ENCODE peak calls at places on chromosome 3, in nine cellular contexts. One of them, this sample, is unnamed.

GRCh38 chr3:60703956-60704736 is 547.1 kb downstream of the FHIT start:
- DNase-seq in naive thymus-derived CD4-positive, alpha-beta T cell: no peak
- DNase-seq in colonic mucosa: no peak
- DNase-seq in neuronal stem cell: no peak
- DNase-seq in upper lobe of right lung: no peak
- DNase-seq in IMR-90: peak; percentile 66
- DNase-seq in kidney epithelial cell: peak; percentile 1
- DNase-seq in thoracic aorta: no peak
- DNase-seq in mesendoderm: no peak
- DNase-seq in this sample: no peak

GRCh38 chr3:174541708-174542107 is 317.4 kb upstream of the NAALADL2 start:
- DNase-seq in naive thymus-derived CD4-positive, alpha-beta T cell: no peak
- DNase-seq in colonic mucosa: no peak
- DNase-seq in neuronal stem cell: no peak
- DNase-seq in upper lobe of right lung: no peak
- DNase-seq in IMR-90: peak; percentile 51
- DNase-seq in kidney epithelial cell: no peak
- DNase-seq in thoracic aorta: no peak
- DNase-seq in mesendoderm: no peak
- DNase-seq in this sample: no peak

GRCh38 chr3:61561374-61562041 is at the start of gene PTPRG:
- DNase-seq in naive thymus-derived CD4-positive, alpha-beta T cell: no peak
- DNase-seq in colonic mucosa: peak; percentile 88
- DNase-seq in neuronal stem cell: no peak
- DNase-seq in upper lobe of right lung: peak; percentile 90
- DNase-seq in IMR-90: peak; percentile 94
- DNase-seq in kidney epithelial cell: peak; percentile 63
- DNase-seq in thoracic aorta: peak; percentile 67
- DNase-seq in mesendoderm: peak; percentile 96
- DNase-seq in this sample: peak; percentile 90

GRCh38 chr3:139718415-139718814 is 40.6 kb upstream of the NMNAT3 start:
- DNase-seq in naive thymus-derived CD4-positive, alpha-beta T cell: no peak
- DNase-seq in colonic mucosa: peak; percentile 19
- DNase-seq in neuronal stem cell: peak; percentile 36
- DNase-seq in upper lobe of right lung: no peak
- DNase-seq in IMR-90: peak; percentile 3
- DNase-seq in kidney epithelial cell: no peak
- DNase-seq in thoracic aorta: no peak
- DNase-seq in mesendoderm: peak; percentile 81
- DNase-seq in this sample: no peak

GRCh38 chr3:194689493-194689901 is 3.8 kb downstream of the FAM43A start:
- DNase-seq in naive thymus-derived CD4-positive, alpha-beta T cell: no peak
- DNase-seq in colonic mucosa: no peak
- DNase-seq in neuronal stem cell: no peak
- DNase-seq in upper lobe of right lung: no peak
- DNase-seq in IMR-90: peak; percentile 78
- DNase-seq in kidney epithelial cell: no peak
- DNase-seq in thoracic aorta: no peak
- DNase-seq in mesendoderm: peak; percentile 52
- DNase-seq in this sample: peak; percentile 31

GRCh38 chr3:124459678-124460077 is 270.6 kb upstream of the UMPS start:
- DNase-seq in naive thymus-derived CD4-positive, alpha-beta T cell: no peak
- DNase-seq in colonic mucosa: no peak
- DNase-seq in neuronal stem cell: no peak
- DNase-seq in upper lobe of right lung: no peak
- DNase-seq in IMR-90: peak; percentile 52
- DNase-seq in kidney epithelial cell: no peak
- DNase-seq in thoracic aorta: no peak
- DNase-seq in mesendoderm: no peak
- DNase-seq in this sample: no peak

GRCh38 chr3:156899951-156900350 is 73.8 kb downstream of the LEKR1 start:
- DNase-seq in naive thymus-derived CD4-positive, alpha-beta T cell: no peak
- DNase-seq in colonic mucosa: no peak
- DNase-seq in neuronal stem cell: no peak
- DNase-seq in upper lobe of right lung: no peak
- DNase-seq in IMR-90: no peak
- DNase-seq in kidney epithelial cell: no peak
- DNase-seq in thoracic aorta: no peak
- DNase-seq in mesendoderm: peak; percentile 44
- DNase-seq in this sample: no peak

GRCh38 chr3:177150970-177151627 is 46.2 kb downstream of the TBL1XR1 start:
- DNase-seq in naive thymus-derived CD4-positive, alpha-beta T cell: peak; percentile 36
- DNase-seq in colonic mucosa: no peak
- DNase-seq in neuronal stem cell: no peak
- DNase-seq in upper lobe of right lung: no peak
- DNase-seq in IMR-90: peak; percentile 93
- DNase-seq in kidney epithelial cell: peak; percentile 61
- DNase-seq in thoracic aorta: no peak
- DNase-seq in mesendoderm: no peak
- DNase-seq in this sample: peak; percentile 33

GRCh38 chr3:122784436-122784835 is 9.2 kb downstream of the HSPBAP1 start:
- DNase-seq in naive thymus-derived CD4-positive, alpha-beta T cell: no peak
- DNase-seq in colonic mucosa: no peak
- DNase-seq in neuronal stem cell: no peak
- DNase-seq in upper lobe of right lung: no peak
- DNase-seq in IMR-90: peak; percentile 85
- DNase-seq in kidney epithelial cell: no peak
- DNase-seq in thoracic aorta: no peak
- DNase-seq in mesendoderm: no peak
- DNase-seq in this sample: no peak

GRCh38 chr3:128503164-128503651 is 10.2 kb upstream of the GATA2 start:
- DNase-seq in naive thymus-derived CD4-positive, alpha-beta T cell: no peak
- DNase-seq in colonic mucosa: no peak
- DNase-seq in neuronal stem cell: no peak
- DNase-seq in upper lobe of right lung: no peak
- DNase-seq in IMR-90: no peak
- DNase-seq in kidney epithelial cell: no peak
- DNase-seq in thoracic aorta: no peak
- DNase-seq in mesendoderm: peak; percentile 57
- DNase-seq in this sample: no peak

GRCh38 chr3:147680820-147681488 is 271.8 kb downstream of the ZIC1 start:
- DNase-seq in naive thymus-derived CD4-positive, alpha-beta T cell: no peak
- DNase-seq in colonic mucosa: no peak
- DNase-seq in neuronal stem cell: no peak
- DNase-seq in upper lobe of right lung: no peak
- DNase-seq in IMR-90: peak; percentile 0
- DNase-seq in kidney epithelial cell: no peak
- DNase-seq in thoracic aorta: no peak
- DNase-seq in mesendoderm: no peak
- DNase-seq in this sample: no peak

GRCh38 chr3:48268381-48268935 is 27.6 kb downstream of the ZNF589 start:
- DNase-seq in naive thymus-derived CD4-positive, alpha-beta T cell: peak; percentile 92
- DNase-seq in colonic mucosa: peak; percentile 88
- DNase-seq in neuronal stem cell: no peak
- DNase-seq in upper lobe of right lung: no peak
- DNase-seq in IMR-90: no peak
- DNase-seq in kidney epithelial cell: peak; percentile 57
- DNase-seq in thoracic aorta: no peak
- DNase-seq in mesendoderm: no peak
- DNase-seq in this sample: no peak

GRCh38 chr3:33058780-33059179 is 38.2 kb downstream of the GLB1 start:
- DNase-seq in naive thymus-derived CD4-positive, alpha-beta T cell: no peak
- DNase-seq in colonic mucosa: no peak
- DNase-seq in neuronal stem cell: no peak
- DNase-seq in upper lobe of right lung: no peak
- DNase-seq in IMR-90: no peak
- DNase-seq in kidney epithelial cell: no peak
- DNase-seq in thoracic aorta: no peak
- DNase-seq in mesendoderm: no peak
- DNase-seq in this sample: no peak

GRCh38 chr3:33057320-33058298 is 39.3 kb downstream of the GLB1 start:
- DNase-seq in naive thymus-derived CD4-positive, alpha-beta T cell: no peak
- DNase-seq in colonic mucosa: no peak
- DNase-seq in neuronal stem cell: no peak
- DNase-seq in upper lobe of right lung: no peak
- DNase-seq in IMR-90: no peak
- DNase-seq in kidney epithelial cell: no peak
- DNase-seq in thoracic aorta: no peak
- DNase-seq in mesendoderm: no peak
- DNase-seq in this sample: peak; percentile 46

GRCh38 chr3:33050084-33050653 is 46.8 kb downstream of the GLB1 start:
- DNase-seq in naive thymus-derived CD4-positive, alpha-beta T cell: no peak
- DNase-seq in colonic mucosa: no peak
- DNase-seq in neuronal stem cell: no peak
- DNase-seq in upper lobe of right lung: no peak
- DNase-seq in IMR-90: no peak
- DNase-seq in kidney epithelial cell: no peak
- DNase-seq in thoracic aorta: no peak
- DNase-seq in mesendoderm: no peak
- DNase-seq in this sample: no peak

GRCh38 chr3:33052671-33053070 is 44.3 kb downstream of the GLB1 start:
- DNase-seq in naive thymus-derived CD4-positive, alpha-beta T cell: no peak
- DNase-seq in colonic mucosa: no peak
- DNase-seq in neuronal stem cell: no peak
- DNase-seq in upper lobe of right lung: no peak
- DNase-seq in IMR-90: no peak
- DNase-seq in kidney epithelial cell: no peak
- DNase-seq in thoracic aorta: no peak
- DNase-seq in mesendoderm: no peak
- DNase-seq in this sample: no peak

GRCh38 chr3:33054100-33055097 is 42.5 kb downstream of the GLB1 start:
- DNase-seq in naive thymus-derived CD4-positive, alpha-beta T cell: no peak
- DNase-seq in colonic mucosa: no peak
- DNase-seq in neuronal stem cell: no peak
- DNase-seq in upper lobe of right lung: no peak
- DNase-seq in IMR-90: no peak
- DNase-seq in kidney epithelial cell: no peak
- DNase-seq in thoracic aorta: no peak
- DNase-seq in mesendoderm: peak; percentile 59
- DNase-seq in this sample: no peak
- H3K36me3 ChIP-seq in naive thymus-derived CD4-positive, alpha-beta T cell: no peaks in the 10 kb centered on the region
- H3K36me3 ChIP-seq in colonic mucosa: peaks cover 4% of the 10 kb centered on the region
- H3K36me3 ChIP-seq in neuronal stem cell: peaks cover 41% of the 10 kb centered on the region
- H3K36me3 ChIP-seq in upper lobe of right lung: peaks cover 68% of the 10 kb centered on the region
- H3K36me3 ChIP-seq in IMR-90: peaks cover 38% of the 10 kb centered on the region
- H3K36me3 ChIP-seq in kidney epithelial cell: peaks cover 2% of the 10 kb centered on the region
- H3K36me3 ChIP-seq in thoracic aorta: peaks cover 9% of the 10 kb centered on the region
- H3K36me3 ChIP-seq in mesendoderm: peaks cover 2% of the 10 kb centered on the region
- H3K36me3 ChIP-seq in this sample: peaks cover 4% of the 10 kb centered on the region

GRCh38 chr3:53188720-53189119 is 27.7 kb downstream of the PRKCD start:
- DNase-seq in naive thymus-derived CD4-positive, alpha-beta T cell: no peak
- DNase-seq in colonic mucosa: no peak
- DNase-seq in neuronal stem cell: no peak
- DNase-seq in upper lobe of right lung: no peak
- DNase-seq in IMR-90: no peak
- DNase-seq in kidney epithelial cell: no peak
- DNase-seq in thoracic aorta: no peak
- DNase-seq in mesendoderm: no peak
- DNase-seq in this sample: no peak
- H3K36me3 ChIP-seq in naive thymus-derived CD4-positive, alpha-beta T cell: no peaks in the 10 kb centered on the region
- H3K36me3 ChIP-seq in colonic mucosa: no peaks in the 10 kb centered on the region
- H3K36me3 ChIP-seq in neuronal stem cell: no peaks in the 10 kb centered on the region
- H3K36me3 ChIP-seq in upper lobe of right lung: peaks cover 86% of the 10 kb centered on the region
- H3K36me3 ChIP-seq in IMR-90: peaks cover 25% of the 10 kb centered on the region
- H3K36me3 ChIP-seq in kidney epithelial cell: peaks cover 1% of the 10 kb centered on the region
- H3K36me3 ChIP-seq in thoracic aorta: peaks cover 49% of the 10 kb centered on the region
- H3K36me3 ChIP-seq in mesendoderm: peaks cover 3% of the 10 kb centered on the region
- H3K36me3 ChIP-seq in this sample: peaks cover 45% of the 10 kb centered on the region

GRCh38 chr3:136280961-136281360 is 30.8 kb downstream of the PCCB start:
- DNase-seq in naive thymus-derived CD4-positive, alpha-beta T cell: no peak
- DNase-seq in colonic mucosa: no peak
- DNase-seq in neuronal stem cell: no peak
- DNase-seq in upper lobe of right lung: no peak
- DNase-seq in IMR-90: no peak
- DNase-seq in kidney epithelial cell: no peak
- DNase-seq in thoracic aorta: no peak
- DNase-seq in mesendoderm: no peak
- DNase-seq in this sample: no peak
- H3K36me3 ChIP-seq in naive thymus-derived CD4-positive, alpha-beta T cell: no peaks in the 10 kb centered on the region
- H3K36me3 ChIP-seq in colonic mucosa: peaks cover 5% of the 10 kb centered on the region
- H3K36me3 ChIP-seq in neuronal stem cell: peaks cover 46% of the 10 kb centered on the region
- H3K36me3 ChIP-seq in upper lobe of right lung: peaks cover 25% of the 10 kb centered on the region
- H3K36me3 ChIP-seq in IMR-90: peaks cover 6% of the 10 kb centered on the region
- H3K36me3 ChIP-seq in kidney epithelial cell: peaks cover 1% of the 10 kb centered on the region
- H3K36me3 ChIP-seq in thoracic aorta: peaks cover 4% of the 10 kb centered on the region
- H3K36me3 ChIP-seq in mesendoderm: no peaks in the 10 kb centered on the region
- H3K36me3 ChIP-seq in this sample: peaks cover 8% of the 10 kb centered on the region

GRCh38 chr3:172054115-172054764 is 14.9 kb downstream of the FNDC3B start:
- DNase-seq in naive thymus-derived CD4-positive, alpha-beta T cell: no peak
- DNase-seq in colonic mucosa: no peak
- DNase-seq in neuronal stem cell: no peak
- DNase-seq in upper lobe of right lung: no peak
- DNase-seq in IMR-90: no peak
- DNase-seq in kidney epithelial cell: no peak
- DNase-seq in thoracic aorta: no peak
- DNase-seq in mesendoderm: no peak
- DNase-seq in this sample: no peak
- H3K36me3 ChIP-seq in naive thymus-derived CD4-positive, alpha-beta T cell: no peaks in the 10 kb centered on the region
- H3K36me3 ChIP-seq in colonic mucosa: no peaks in the 10 kb centered on the region
- H3K36me3 ChIP-seq in neuronal stem cell: peaks cover 74% of the 10 kb centered on the region
- H3K36me3 ChIP-seq in upper lobe of right lung: peaks cover 33% of the 10 kb centered on the region
- H3K36me3 ChIP-seq in IMR-90: peaks cover 33% of the 10 kb centered on the region
- H3K36me3 ChIP-seq in kidney epithelial cell: no peaks in the 10 kb centered on the region
- H3K36me3 ChIP-seq in thoracic aorta: peaks cover 4% of the 10 kb centered on the region
- H3K36me3 ChIP-seq in mesendoderm: no peaks in the 10 kb centered on the region
- H3K36me3 ChIP-seq in this sample: no peaks in the 10 kb centered on the region

GRCh38 chr3:50251220-50251619 is 15.2 kb downstream of the GNAI2 start:
- DNase-seq in naive thymus-derived CD4-positive, alpha-beta T cell: no peak
- DNase-seq in colonic mucosa: no peak
- DNase-seq in neuronal stem cell: no peak
- DNase-seq in upper lobe of right lung: no peak
- DNase-seq in IMR-90: peak; percentile 94
- DNase-seq in kidney epithelial cell: peak; percentile 74
- DNase-seq in thoracic aorta: no peak
- DNase-seq in mesendoderm: no peak
- DNase-seq in this sample: no peak
- H3K36me3 ChIP-seq in naive thymus-derived CD4-positive, alpha-beta T cell: peaks cover 12% of the 10 kb centered on the region
- H3K36me3 ChIP-seq in colonic mucosa: peaks cover 2% of the 10 kb centered on the region
- H3K36me3 ChIP-seq in neuronal stem cell: peaks cover 78% of the 10 kb centered on the region
- H3K36me3 ChIP-seq in upper lobe of right lung: peaks cover 54% of the 10 kb centered on the region
- H3K36me3 ChIP-seq in IMR-90: peaks cover 42% of the 10 kb centered on the region
- H3K36me3 ChIP-seq in kidney epithelial cell: peaks cover 10% of the 10 kb centered on the region
- H3K36me3 ChIP-seq in thoracic aorta: peaks cover 27% of the 10 kb centered on the region
- H3K36me3 ChIP-seq in mesendoderm: peaks cover 8% of the 10 kb centered on the region
- H3K36me3 ChIP-seq in this sample: peaks cover 48% of the 10 kb centered on the region

DNA sequence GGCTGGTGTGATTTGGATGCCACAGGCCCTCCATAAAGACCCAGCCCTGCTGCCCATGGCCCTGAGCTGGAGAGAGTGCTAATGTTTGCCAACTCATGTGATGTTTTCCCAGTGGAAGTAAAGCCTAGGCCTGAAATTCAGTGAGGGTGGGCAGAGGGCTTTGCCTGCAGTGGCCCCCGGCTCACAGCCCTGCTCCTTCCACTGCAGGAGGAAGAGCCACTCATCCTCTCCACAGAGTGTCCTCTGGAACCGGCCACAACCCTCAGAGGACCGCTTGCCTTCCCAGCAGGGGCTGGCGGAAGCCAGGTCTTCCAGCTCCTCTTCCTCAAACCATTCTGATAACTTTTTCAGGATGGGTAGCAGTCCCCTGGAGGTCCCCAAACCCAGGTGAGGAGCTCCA is 13.9 kb upstream of the CPNE9 start:
- DNase-seq in naive thymus-derived CD4-positive, alpha-beta T cell: no peak
- DNase-seq in colonic mucosa: no peak
- DNase-seq in neuronal stem cell: no peak
- DNase-seq in upper lobe of right lung: no peak
- DNase-seq in IMR-90: no peak
- DNase-seq in kidney epithelial cell: no peak
- DNase-seq in thoracic aorta: no peak
- DNase-seq in mesendoderm: no peak
- DNase-seq in this sample: no peak
- H3K36me3 ChIP-seq in naive thymus-derived CD4-positive, alpha-beta T cell: peaks cover 37% of the 10 kb centered on the region
- H3K36me3 ChIP-seq in colonic mucosa: peaks cover 18% of the 10 kb centered on the region
- H3K36me3 ChIP-seq in neuronal stem cell: peaks cover 95% of the 10 kb centered on the region
- H3K36me3 ChIP-seq in upper lobe of right lung: peaks cover 100% of the 10 kb centered on the region
- H3K36me3 ChIP-seq in IMR-90: peaks cover 70% of the 10 kb centered on the region
- H3K36me3 ChIP-seq in kidney epithelial cell: peaks cover 2% of the 10 kb centered on the region
- H3K36me3 ChIP-seq in thoracic aorta: peaks cover 85% of the 10 kb centered on the region
- H3K36me3 ChIP-seq in mesendoderm: peaks cover 3% of the 10 kb centered on the region
- H3K36me3 ChIP-seq in this sample: peaks cover 62% of the 10 kb centered on the region

GRCh38 chr3:11611271-11611893 is 32.3 kb downstream of the VGLL4 start:
- DNase-seq in naive thymus-derived CD4-positive, alpha-beta T cell: no peak
- DNase-seq in colonic mucosa: no peak
- DNase-seq in neuronal stem cell: no peak
- DNase-seq in upper lobe of right lung: no peak
- DNase-seq in IMR-90: no peak
- DNase-seq in kidney epithelial cell: no peak
- DNase-seq in thoracic aorta: no peak
- DNase-seq in mesendoderm: no peak
- DNase-seq in this sample: no peak
- H3K36me3 ChIP-seq in naive thymus-derived CD4-positive, alpha-beta T cell: no peaks in the 10 kb centered on the region
- H3K36me3 ChIP-seq in colonic mucosa: no peaks in the 10 kb centered on the region
- H3K36me3 ChIP-seq in neuronal stem cell: peaks cover 47% of the 10 kb centered on the region
- H3K36me3 ChIP-seq in upper lobe of right lung: no peaks in the 10 kb centered on the region
- H3K36me3 ChIP-seq in IMR-90: peaks cover 3% of the 10 kb centered on the region
- H3K36me3 ChIP-seq in kidney epithelial cell: peaks cover 1% of the 10 kb centered on the region
- H3K36me3 ChIP-seq in thoracic aorta: no peaks in the 10 kb centered on the region
- H3K36me3 ChIP-seq in mesendoderm: no peaks in the 10 kb centered on the region
- H3K36me3 ChIP-seq in this sample: no peaks in the 10 kb centered on the region